ENCODE peak calls at places on chromosomes 6 and 20, in four cellular contexts. One of them, this sample, is unnamed.

GRCh38 chr6:106882133-106882532 is 92.4 kb downstream of the CD24 start:
- DNase-seq in HepG2: no peak
- DNase-seq in K562: no peak
- DNase-seq in HCT116: no peak
- DNase-seq in this sample: no peak

GRCh38 chr20:2084703-2085102 is 16.9 kb upstream of the STK35 start:
- DNase-seq in HCT116: no peak
- DNase-seq in HepG2: no peak
- DNase-seq in K562: no peak
- DNase-seq in this sample: no peak

GRCh38 chr20:17620371-17621228 is 50.7 kb downstream of the DSTN start:
- DNase-seq in K562: no peak
- DNase-seq in HepG2: no peak
- DNase-seq in HCT116: no peak
- DNase-seq in this sample: no peak

GRCh38 chr6:152124432-152125074 is 317.1 kb downstream of the ESR1 start:
- DNase-seq in HCT116: peak
- DNase-seq in K562: peak
- DNase-seq in HepG2: peak
- DNase-seq in this sample: peak

GRCh38 chr6:169235286-169235685 is 18.4 kb downstream of the THBS2 start:
- DNase-seq in HepG2: no peak
- DNase-seq in K562: no peak
- DNase-seq in HCT116: no peak
- DNase-seq in this sample: no peak

GRCh38 chr6:23301546-23301945 is 732.2 kb downstream of the HDGFL1 start:
- DNase-seq in K562: no peak
- DNase-seq in HepG2: no peak
- DNase-seq in HCT116: no peak
- DNase-seq in this sample: no peak

GRCh38 chr6:81241717-81242116 is 510.8 kb downstream of the TENT5A start:
- DNase-seq in K562: no peak
- DNase-seq in HepG2: peak
- DNase-seq in HCT116: peak
- DNase-seq in this sample: no peak

GRCh38 chr20:17825949-17826843 is 126.4 kb downstream of the BANF2 start:
- DNase-seq in HepG2: peak
- DNase-seq in HCT116: no peak
- DNase-seq in K562: no peak
- DNase-seq in this sample: no peak

GRCh38 chr20:44218441-44218840 is 7.9 kb upstream of the OSER1 start:
- DNase-seq in K562: no peak
- DNase-seq in HCT116: no peak
- DNase-seq in HepG2: no peak
- DNase-seq in this sample: no peak

GRCh38 chr6:144131248-144131709 is 19.0 kb upstream of the STX11 start:
- DNase-seq in HCT116: peak
- DNase-seq in K562: no peak
- DNase-seq in HepG2: no peak
- DNase-seq in this sample: peak

GRCh38 chr6:160321729-160322505 is 26.3 kb upstream of the SLC22A3 start:
- DNase-seq in K562: no peak
- DNase-seq in HepG2: no peak
- DNase-seq in HCT116: no peak
- DNase-seq in this sample: no peak

GRCh38 chr20:47330933-47331708 is 25.4 kb downstream of the ZMYND8 start:
- DNase-seq in HepG2: no peak
- DNase-seq in K562: peak
- DNase-seq in HCT116: peak
- DNase-seq in this sample: peak

GRCh38 chr6:89069536-89070163 is 10.9 kb upstream of the PNRC1 start:
- DNase-seq in HCT116: no peak
- DNase-seq in HepG2: no peak
- DNase-seq in K562: no peak
- DNase-seq in this sample: no peak

GRCh38 chr6:75735491-75736186 is 13.4 kb upstream of the MYO6 start:
- DNase-seq in K562: no peak
- DNase-seq in HepG2: peak
- DNase-seq in HCT116: peak
- DNase-seq in this sample: no peak

GRCh38 chr20:18541741-18542140 is 25.5 kb upstream of the SMIM26 start:
- DNase-seq in K562: no peak
- DNase-seq in HepG2: no peak
- DNase-seq in HCT116: no peak
- DNase-seq in this sample: no peak

GRCh38 chr20:64083380-64084208 is 604 bp downstream of the LKAAEAR1 start:
- DNase-seq in HCT116: no peak
- DNase-seq in HepG2: peak
- DNase-seq in K562: peak
- DNase-seq in this sample: no peak

GRCh38 chr20:23446505-23446904 is 6.2 kb downstream of the CST11 start:
- DNase-seq in K562: peak
- DNase-seq in HepG2: peak
- DNase-seq in HCT116: peak
- DNase-seq in this sample: no peak

GRCh38 chr20:6993016-6993415 is 225.5 kb downstream of the BMP2 start:
- DNase-seq in HCT116: no peak
- DNase-seq in HepG2: no peak
- DNase-seq in K562: no peak
- DNase-seq in this sample: no peak

GRCh38 chr6:38364775-38365174 is 275.0 kb downstream of the BTBD9 start:
- DNase-seq in HCT116: no peak
- DNase-seq in HepG2: no peak
- DNase-seq in K562: no peak
- DNase-seq in this sample: no peak

GRCh38 chr6:24908555-24908954 is 27.2 kb downstream of the RIPOR2 start:
- DNase-seq in K562: no peak
- DNase-seq in HCT116: no peak
- DNase-seq in HepG2: no peak
- DNase-seq in this sample: no peak
- TF ChIP-seq TCF7L2 in K562: no peak
- TF ChIP-seq TCF7L2 in HCT116: no peak
- TF ChIP-seq TCF7L2 in HepG2: no peak
- TF ChIP-seq TCF7L2 in this sample: no peak

DNA sequence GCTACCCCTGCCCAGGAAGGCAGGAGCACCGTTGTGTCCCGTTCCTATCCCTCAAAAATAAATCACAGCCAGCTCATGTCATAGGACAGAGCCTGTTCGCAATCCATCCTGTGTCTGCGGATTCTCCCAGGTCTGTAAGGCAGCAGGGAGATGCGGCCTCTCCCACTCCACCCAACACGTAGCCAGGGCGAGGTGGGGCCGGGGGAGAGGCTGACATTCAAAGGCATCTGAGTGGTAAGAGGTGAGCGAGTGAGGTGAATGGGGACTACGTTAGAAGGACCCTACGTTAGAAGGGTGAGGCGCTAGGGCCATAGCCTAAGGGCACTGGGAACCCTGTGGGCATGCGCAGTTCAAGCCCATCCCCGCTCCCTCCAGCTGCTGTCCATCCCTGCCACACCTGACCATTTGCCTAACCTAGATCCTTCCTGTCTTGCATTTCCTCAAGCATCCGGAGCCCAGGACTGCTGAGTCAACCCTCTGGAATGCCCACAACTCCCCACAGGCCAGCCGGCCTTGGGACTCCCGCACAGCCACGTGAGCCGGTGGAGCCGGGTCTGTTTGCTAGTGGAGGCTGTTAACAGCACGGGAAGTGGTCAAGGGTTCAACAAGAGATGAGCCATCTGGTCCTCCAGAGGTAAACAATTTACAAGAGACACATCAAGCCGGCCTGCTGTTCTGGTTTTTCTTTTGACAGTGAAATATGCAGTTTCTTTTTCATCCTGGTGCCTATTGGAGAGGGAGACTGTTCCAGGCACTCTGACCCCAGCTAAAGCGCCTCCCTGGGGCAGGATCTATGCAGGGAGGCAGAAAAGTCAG is 45.9 kb downstream of the RIPOR3 start:
- DNase-seq in HCT116: peak
- DNase-seq in K562: no peak
- DNase-seq in HepG2: peak
- DNase-seq in this sample: peak
- TF ChIP-seq POLR2AphosphoS5 in HCT116: peak
- TF ChIP-seq POLR2AphosphoS5 in K562: no peak
- TF ChIP-seq POLR2AphosphoS5 in HepG2: no peak
- TF ChIP-seq POLR2AphosphoS5 in this sample: peak

DNA sequence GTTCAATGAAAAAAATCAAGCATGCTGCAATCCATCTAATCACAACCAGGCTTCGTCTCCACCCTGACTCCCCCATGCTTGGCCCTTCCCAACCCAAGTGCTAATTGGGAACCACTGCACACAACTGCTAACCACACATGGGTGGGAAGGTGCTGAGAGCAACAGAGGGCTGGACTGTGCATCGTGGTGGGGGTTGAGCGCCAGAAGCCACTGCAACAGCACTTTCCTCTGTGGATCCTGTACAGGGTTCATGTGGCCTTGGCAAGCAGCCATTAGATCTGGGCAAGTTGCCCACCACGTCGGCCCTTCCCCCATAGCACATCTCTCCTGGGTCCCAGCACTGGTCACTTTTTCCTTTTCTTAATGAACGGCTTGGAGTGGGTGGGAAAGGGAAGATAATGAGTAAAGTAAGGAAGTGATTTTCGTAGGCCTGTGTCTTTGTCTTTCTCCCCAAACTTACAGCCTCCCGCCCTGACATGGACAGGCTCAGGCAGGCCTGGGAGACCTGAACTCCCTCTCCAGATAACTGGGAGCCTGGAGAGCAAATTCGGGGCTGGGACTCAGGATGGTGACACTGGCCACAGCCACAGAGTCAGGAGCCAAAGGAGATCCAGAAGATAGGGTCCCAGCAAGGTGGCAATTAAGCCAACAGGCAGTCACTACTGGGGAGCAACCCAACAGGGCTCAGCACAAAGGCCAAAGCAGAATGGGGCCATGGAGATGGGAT is 34.4 kb upstream of the MRPS10 start:
- DNase-seq in HCT116: no peak
- DNase-seq in K562: no peak
- DNase-seq in HepG2: peak
- DNase-seq in this sample: no peak
- TF ChIP-seq TCF7L2 in HCT116: no peak
- TF ChIP-seq TCF7L2 in K562: no peak
- TF ChIP-seq TCF7L2 in HepG2: no peak
- TF ChIP-seq TCF7L2 in this sample: no peak

GRCh38 chr6:15312500-15312899 is 66.6 kb downstream of the JARID2 start:
- DNase-seq in HepG2: no peak
- DNase-seq in HCT116: no peak
- DNase-seq in K562: no peak
- DNase-seq in this sample: no peak

GRCh38 chr6:15310680-15311079 is 64.8 kb downstream of the JARID2 start:
- DNase-seq in HepG2: no peak
- DNase-seq in K562: no peak
- DNase-seq in HCT116: no peak
- DNase-seq in this sample: no peak

GRCh38 chr6:15309611-15310283 is 63.9 kb downstream of the JARID2 start:
- DNase-seq in HepG2: no peak
- DNase-seq in K562: no peak
- DNase-seq in HCT116: no peak
- DNase-seq in this sample: no peak

GRCh38 chr6:15316754-15317153 is 70.9 kb downstream of the JARID2 start:
- DNase-seq in HCT116: no peak
- DNase-seq in K562: no peak
- DNase-seq in HepG2: peak
- DNase-seq in this sample: no peak

DNA sequence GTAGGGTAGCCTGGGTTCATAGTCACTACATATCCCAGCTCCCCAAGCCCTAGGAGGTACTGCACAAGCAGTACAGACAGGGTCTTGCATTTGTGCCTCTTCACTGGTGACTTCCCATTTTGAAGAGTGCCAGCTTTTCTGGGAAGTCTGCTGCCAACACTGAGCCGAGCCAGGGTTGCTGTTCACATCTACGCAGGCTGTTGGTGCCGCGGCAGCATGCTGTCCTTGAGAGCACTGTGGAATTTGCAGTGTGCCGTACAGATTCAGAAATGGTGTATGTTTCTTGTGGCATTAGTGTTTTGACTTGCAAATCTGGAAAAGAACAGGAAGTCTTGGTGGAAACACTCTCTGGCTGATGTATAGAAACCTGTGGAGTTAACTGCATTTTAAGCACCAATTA is 67.5 kb downstream of the JARID2 start:
- DNase-seq in HepG2: no peak
- DNase-seq in HCT116: no peak
- DNase-seq in K562: no peak
- DNase-seq in this sample: no peak
- TF ChIP-seq POLR2AphosphoS5 in HepG2: no peak
- TF ChIP-seq POLR2AphosphoS5 in HCT116: no peak
- TF ChIP-seq POLR2AphosphoS5 in K562: no peak
- TF ChIP-seq POLR2AphosphoS5 in this sample: no peak

GRCh38 chr20:32271620-32272019 is 5.8 kb upstream of the KIF3B start:
- DNase-seq in HCT116: no peak
- DNase-seq in HepG2: no peak
- DNase-seq in K562: no peak
- DNase-seq in this sample: no peak
- TF ChIP-seq TCF7L2 in HCT116: no peak
- TF ChIP-seq TCF7L2 in HepG2: no peak
- TF ChIP-seq TCF7L2 in K562: no peak
- TF ChIP-seq TCF7L2 in this sample: no peak

GRCh38 chr6:36623547-36624459 is 29.6 kb downstream of the SRSF3 start:
- DNase-seq in HepG2: peak
- DNase-seq in HCT116: peak
- DNase-seq in K562: peak
- DNase-seq in this sample: peak
- TF ChIP-seq POLR2AphosphoS5 in HepG2: no peak
- TF ChIP-seq POLR2AphosphoS5 in HCT116: peak
- TF ChIP-seq POLR2AphosphoS5 in K562: no peak
- TF ChIP-seq POLR2AphosphoS5 in this sample: no peak

GRCh38 chr6:7060769-7061516 is 46.8 kb upstream of the RREB1 start:
- DNase-seq in HCT116: peak
- DNase-seq in K562: no peak
- DNase-seq in HepG2: no peak
- DNase-seq in this sample: no peak
- TF ChIP-seq TCF7L2 in HCT116: no peak
- TF ChIP-seq TCF7L2 in K562: no peak
- TF ChIP-seq TCF7L2 in HepG2: no peak
- TF ChIP-seq TCF7L2 in this sample: no peak

GRCh38 chr20:57579898-57580447 is 19.1 kb downstream of the PCK1 start:
- DNase-seq in HCT116: no peak
- DNase-seq in HepG2: no peak
- DNase-seq in K562: no peak
- DNase-seq in this sample: no peak
- TF ChIP-seq POLR2AphosphoS5 in HCT116: no peak
- TF ChIP-seq POLR2AphosphoS5 in HepG2: no peak
- TF ChIP-seq POLR2AphosphoS5 in K562: no peak
- TF ChIP-seq POLR2AphosphoS5 in this sample: no peak

This sample was measured in Panc1.